ENCODE peak calls at places on chromosome 4, in nine cellular contexts. Q is CD8-positive, alpha-beta T cell; U is mucosa of descending colon; W is AG09309; M is astrocyte; G is ovary; R is upper lobe of right lung; K is cardiac fibroblast; J is Peyer's patch. O is an unnamed sample.

GRCh38 chr4:157012296-157012695 is 40.7 kb upstream of the PDGFC start:
- DNase-seq in G (no peak), W (no peak), K (no peak), R (no peak), U (no peak), M (peak), J (no peak), Q (no peak), O (no peak)

GRCh38 chr4:39043697-39044363 is 11.6 kb upstream of the TMEM156 start:
- DNase-seq in W (no peak), Q (no peak), G (no peak), K (peak), J (no peak), R (no peak), M (peak), U (no peak), O (no peak)

GRCh38 chr4:124806403-124806802 is 93.9 kb upstream of the ANKRD50 start:
- DNase-seq in R (no peak), Q (no peak), G (no peak), W (no peak), M (peak), J (no peak), U (no peak), K (no peak), O (no peak)

GRCh38 chr4:152936446-152937279 is 540 bp downstream of the FHDC1 start:
- DNase-seq in U (peak), W (no peak), R (peak), M (peak), K (no peak), J (no peak), G (no peak), Q (no peak), O (peak)

GRCh38 chr4:80073362-80074008 is 456 bp upstream of the ANTXR2 start:
- DNase-seq in Q (peak), M (no peak), K (no peak), R (no peak), J (peak), G (no peak), U (no peak), W (no peak), O (no peak)

GRCh38 chr4:126779446-126780166 is 853.2 kb upstream of the INTU start:
- DNase-seq in R (no peak), M (no peak), K (no peak), Q (no peak), W (no peak), U (no peak), J (no peak), G (no peak), O (peak)

GRCh38 chr4:100356172-100356571 is 161.7 kb downstream of the EMCN start:
- DNase-seq in M (no peak), U (no peak), K (no peak), J (no peak), W (no peak), R (no peak), Q (no peak), G (no peak), O (no peak)

GRCh38 chr4:61514991-61515390 is 314.9 kb downstream of the ADGRL3 start:
- DNase-seq in M (no peak), Q (no peak), U (no peak), K (no peak), J (no peak), G (no peak), R (no peak), W (no peak), O (no peak)

GRCh38 chr4:102168580-102168979 is 176.7 kb downstream of the SLC39A8 start:
- DNase-seq in M (peak), W (no peak), R (no peak), Q (no peak), U (no peak), J (no peak), G (no peak), K (no peak), O (no peak)

GRCh38 chr4:78288327-78288726 is 231.2 kb downstream of the FRAS1 start:
- DNase-seq in J (no peak), U (no peak), R (no peak), W (no peak), G (no peak), M (peak), K (peak), Q (no peak), O (peak)

GRCh38 chr4:138892483-138893386 is 122.8 kb upstream of the NOCT start:
- DNase-seq in W (no peak), M (peak), R (no peak), Q (no peak), J (no peak), G (no peak), K (no peak), U (no peak), O (peak)

GRCh38 chr4:181959121-181959520 is 284.1 kb upstream of the TENM3 start:
- DNase-seq in G (no peak), U (no peak), M (peak), R (no peak), W (no peak), K (peak), J (no peak), Q (no peak), O (peak)

GRCh38 chr4:108165601-108166000 is 3.1 kb downstream of the LEF1 start:
- DNase-seq in U (no peak), Q (no peak), G (no peak), J (no peak), W (no peak), K (no peak), M (no peak), R (no peak), O (no peak)

GRCh38 chr4:3363411-3364141 is 70.8 kb downstream of the RGS12 start:
- DNase-seq in G (no peak), Q (no peak), J (no peak), K (no peak), R (peak), U (no peak), M (no peak), W (no peak), O (no peak)

GRCh38 chr4:97627785-97628184 is 515.5 kb downstream of the STPG2 start:
- DNase-seq in W (no peak), M (no peak), G (no peak), J (no peak), U (no peak), K (no peak), Q (no peak), R (no peak), O (no peak)

GRCh38 chr4:4985844-4986243 is 33.4 kb downstream of the CYTL1 start:
- DNase-seq in G (no peak), Q (no peak), M (no peak), W (no peak), J (no peak), U (no peak), K (peak), R (no peak), O (peak)

GRCh38 chr4:125123710-125124109 is 191.0 kb upstream of the FAT4 start:
- DNase-seq in U (no peak), W (no peak), R (no peak), Q (no peak), G (no peak), M (no peak), K (peak), J (no peak), O (peak)

GRCh38 chr4:6367313-6367945 is 97.8 kb downstream of the WFS1 start:
- DNase-seq in U (no peak), Q (no peak), K (no peak), M (no peak), R (no peak), J (no peak), G (no peak), W (no peak), O (no peak)

GRCh38 chr4:88352062-88352461 is 26.6 kb upstream of the HERC6 start:
- DNase-seq in J (no peak), U (no peak), G (no peak), W (peak), K (peak), M (peak), Q (no peak), R (no peak), O (peak)

GRCh38 chr4:47612116-47613023 is 127.3 kb downstream of the ATP10D start:
- DNase-seq in R (no peak), K (no peak), G (no peak), W (no peak), J (no peak), Q (no peak), U (no peak), M (peak), O (peak)

GRCh38 chr4:157509286-157509685 is 288.8 kb downstream of the GRIA2 start:
- DNase-seq in U (no peak), R (no peak), G (no peak), K (no peak), M (no peak), W (no peak), J (no peak), Q (no peak), O (no peak)

GRCh38 chr4:26525136-26525535 is 34.9 kb upstream of the CCKAR start:
- DNase-seq in J (no peak), M (peak), R (no peak), U (no peak), G (no peak), Q (no peak), W (no peak), K (peak), O (peak)

GRCh38 chr4:84734037-84734436 is 151.1 kb downstream of the CDS1 start:
- DNase-seq in M (no peak), G (no peak), K (no peak), R (no peak), Q (no peak), W (no peak), U (no peak), J (no peak), O (no peak)
- TF ChIP-seq CTCF in M (no peak), G (no peak), K (no peak), R (no peak), Q (no peak), W (no peak), U (no peak), J (no peak), O (no peak)

GRCh38 chr4:1023895-1024740 is 12.7 kb downstream of the FGFRL1 start:
- DNase-seq in J (no peak), R (no peak), W (no peak), Q (no peak), K (no peak), M (no peak), G (no peak), U (no peak), O (no peak)
- H3K4me3 ChIP-seq in J (no peak), R (no peak), W (no peak), Q (no peak), K (no peak), M (no peak), G (no peak), U (no peak), O (no peak)

DNA sequence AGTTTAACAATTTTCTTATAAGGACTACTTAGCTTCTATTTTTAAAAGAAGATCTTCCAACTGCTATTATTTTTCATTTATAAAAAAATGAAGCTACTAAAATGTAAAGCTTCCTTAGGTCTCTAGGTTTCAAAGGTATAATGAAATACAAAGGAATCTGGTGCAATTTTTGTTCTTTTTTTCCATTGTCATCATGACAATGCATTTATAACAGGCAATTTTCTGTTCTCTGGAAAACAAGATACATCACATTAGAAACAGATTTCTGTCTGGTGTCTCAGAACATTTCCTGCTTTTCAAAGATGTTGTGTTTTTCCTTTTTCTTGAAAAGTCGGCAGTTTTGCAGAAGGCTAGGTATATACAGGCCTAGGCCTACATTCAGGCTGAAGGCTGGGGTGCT is 63.6 kb upstream of the ATP8A1 start:
- DNase-seq in G (no peak), J (no peak), W (no peak), Q (no peak), R (no peak), U (no peak), K (no peak), M (no peak), O (no peak)
- TF ChIP-seq CTCF in G (no peak), J (no peak), W (no peak), Q (no peak), R (no peak), U (no peak), K (no peak), M (no peak), O (no peak)

GRCh38 chr4:168830777-168831512 is 179.1 kb downstream of the CBR4 start:
- DNase-seq in Q (no peak), J (no peak), W (no peak), U (no peak), K (no peak), R (no peak), M (no peak), G (no peak), O (no peak)
- H3K4me3 ChIP-seq in Q (no peak), J (no peak), W (peak), U (no peak), K (no peak), R (peak), M (peak), G (peak), O (peak)

GRCh38 chr4:184309241-184310170 is 91.8 kb upstream of the ENPP6 start:
- DNase-seq in K (no peak), W (no peak), J (no peak), M (no peak), G (no peak), Q (no peak), U (no peak), R (no peak), O (no peak)

GRCh38 chr4:184310881-184311709 is 93.4 kb upstream of the ENPP6 start:
- DNase-seq in U (peak), W (no peak), Q (no peak), K (peak), R (no peak), M (no peak), J (peak), G (no peak), O (no peak)

GRCh38 chr4:184313058-184313709 is 95.5 kb upstream of the ENPP6 start:
- DNase-seq in U (no peak), G (no peak), Q (no peak), M (no peak), W (no peak), J (no peak), R (no peak), K (no peak), O (no peak)

GRCh38 chr4:184312126-184312525 is 94.5 kb upstream of the ENPP6 start:
- DNase-seq in K (no peak), J (no peak), M (no peak), R (no peak), W (no peak), Q (no peak), U (no peak), G (no peak), O (no peak)

GRCh38 chr4:184310171-184310567 is 92.5 kb upstream of the ENPP6 start:
- DNase-seq in M (no peak), G (no peak), Q (peak), R (no peak), J (peak), W (no peak), K (no peak), U (peak), O (no peak)
- TF ChIP-seq CTCF in M (no peak), G (no peak), Q (no peak), R (peak), J (no peak), W (peak), K (peak), U (no peak), O (peak)

DNA sequence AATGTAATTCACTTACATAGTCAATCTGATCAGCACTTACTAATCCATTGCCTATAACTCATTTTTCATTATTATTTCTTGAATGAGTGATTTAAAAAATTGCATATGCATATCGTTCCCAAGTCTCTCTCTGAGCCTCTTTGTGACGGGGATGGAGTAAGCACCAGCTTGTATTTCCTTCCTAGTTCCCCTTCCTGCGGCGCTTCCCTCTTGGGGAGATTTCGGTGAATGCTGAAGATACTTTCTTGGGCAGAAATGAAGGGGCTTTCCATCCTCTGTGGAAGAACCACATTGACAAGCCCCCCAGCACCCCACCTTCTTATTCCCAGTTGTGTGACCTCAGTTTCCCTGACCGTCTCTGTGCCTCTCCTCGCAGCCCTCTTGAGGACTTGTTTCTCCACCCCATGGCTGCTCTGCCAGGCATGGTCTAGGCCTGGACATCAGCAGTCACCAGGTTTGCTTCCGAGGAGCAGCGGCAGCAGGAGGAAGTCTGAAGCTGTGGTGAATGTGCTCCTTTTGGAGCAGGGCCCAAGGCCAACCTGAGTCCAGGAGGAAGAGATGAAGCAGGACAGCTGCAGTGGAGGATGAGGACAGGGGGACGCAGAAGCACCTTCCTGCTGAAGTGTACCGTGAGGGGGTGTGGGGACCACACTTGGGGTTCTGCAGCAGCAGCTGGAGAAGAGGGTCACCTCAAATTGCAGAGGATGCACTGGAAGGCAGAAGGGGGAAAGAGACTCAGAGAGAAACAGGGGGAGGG is 124.9 kb downstream of the IRF2 start:
- DNase-seq in J (peak), U (peak), Q (no peak), G (peak), M (no peak), K (no peak), W (no peak), R (no peak), O (no peak)
- H3K4me3 ChIP-seq in J (no peak), U (no peak), Q (no peak), G (no peak), M (no peak), K (no peak), W (no peak), R (no peak), O (no peak)